ENCODE peak calls at places on chromosomes 2 and 18, in four cellular contexts. N, X, J and F are unnamed samples.

GRCh38 chr2:161913865-161914264 is 160.2 kb downstream of the DPP4 start:
- DNase-seq in N (peak), X (no peak), J (no peak), F (peak)

GRCh38 chr2:50538137-50538536 is 493.8 kb downstream of the NRXN1 start:
- DNase-seq in N (no peak), X (no peak), J (no peak), F (no peak)

GRCh38 chr18:61953161-61953560 is 60.4 kb upstream of the RNF152 start:
- DNase-seq in N (no peak), X (no peak), J (no peak), F (no peak)

GRCh38 chr2:1072258-1072657 is 121.6 kb downstream of the SNTG2 start:
- DNase-seq in N (no peak), X (no peak), J (no peak), F (no peak)

GRCh38 chr2:64359892-64360657 is 93.9 kb upstream of the LGALSL start:
- DNase-seq in N (peak), X (peak), J (peak), F (peak)

GRCh38 chr2:11012131-11012693 is 100.5 kb downstream of the KCNF1 start:
- DNase-seq in N (no peak), X (no peak), J (no peak), F (no peak)

GRCh38 chr2:118388771-118389170 is 300.5 kb downstream of the INSIG2 start:
- DNase-seq in N (peak), X (no peak), J (no peak), F (peak)

GRCh38 chr2:113700186-113700841 is 56.1 kb downstream of the SLC35F5 start:
- DNase-seq in N (no peak), X (peak), J (no peak), F (no peak)

GRCh38 chr2:96097951-96098823 is 18.2 kb downstream of the ADRA2B start:
- DNase-seq in N (no peak), X (no peak), J (no peak), F (no peak)

GRCh38 chr2:197708331-197708730 is 3.2 kb downstream of the MARS2 start:
- DNase-seq in N (peak), X (no peak), J (no peak), F (peak)

GRCh38 chr2:4869154-4869553 is 823.0 kb upstream of the SOX11 start:
- DNase-seq in N (no peak), X (no peak), J (no peak), F (no peak)

GRCh38 chr18:48326901-48327675 is 82.1 kb downstream of the ZBTB7C start:
- DNase-seq in N (peak), X (no peak), J (no peak), F (no peak)

GRCh38 chr2:144162652-144163051 is 357.3 kb downstream of the ZEB2 start:
- DNase-seq in N (no peak), X (no peak), J (peak), F (no peak)

GRCh38 chr2:109382946-109383345 is 230.8 kb downstream of the SEPTIN10 start:
- DNase-seq in N (peak), X (peak), J (peak), F (peak)

GRCh38 chr2:142603761-142604160 is 273.7 kb upstream of the KYNU start:
- DNase-seq in N (no peak), X (no peak), J (no peak), F (no peak)

GRCh38 chr18:8218263-8218662 is 391.0 kb upstream of the RAB12 start:
- DNase-seq in N (no peak), X (no peak), J (no peak), F (no peak)

GRCh38 chr2:174334278-174334715 is 457 bp upstream of the SP9 start:
- DNase-seq in N (no peak), X (no peak), J (no peak), F (no peak)

GRCh38 chr2:37283207-37283606 is 41.4 kb downstream of the PRKD3 start:
- DNase-seq in N (peak), X (no peak), J (no peak), F (peak)

GRCh38 chr2:96950391-96951124 is 35.8 kb downstream of the FAM178B start:
- DNase-seq in N (no peak), X (no peak), J (no peak), F (no peak)

GRCh38 chr2:189014426-189015138 is 40.4 kb downstream of the COL3A1 start:
- DNase-seq in N (peak), X (no peak), J (no peak), F (no peak)

GRCh38 chr2:115400940-115401339 is 958.5 kb downstream of the DPP10 start:
- DNase-seq in N (no peak), X (no peak), J (no peak), F (no peak)

GRCh38 chr2:70937866-70938579 is 2.3 kb downstream of the ATP6V1B1 start:
- DNase-seq in N (no peak), X (no peak), J (no peak), F (no peak)

GRCh38 chr2:14903709-14904374 is 271.3 kb downstream of the LRATD1 start:
- DNase-seq in N (peak), X (peak), J (peak), F (no peak)

GRCh38 chr2:42844901-42845685 is 52.7 kb upstream of the HAAO start:
- DNase-seq in N (peak), X (no peak), J (peak), F (peak)

GRCh38 chr2:181466661-181467576 is 9.7 kb downstream of the ITGA4 start:
- DNase-seq in N (peak), X (peak), J (peak), F (no peak)

GRCh38 chr2:66439291-66440010 is 4.5 kb downstream of the MEIS1 start:
- DNase-seq in N (peak), X (peak), J (no peak), F (no peak)
- H3K4me3 ChIP-seq in N (peak), X (peak), J (peak), F (peak)

DNA sequence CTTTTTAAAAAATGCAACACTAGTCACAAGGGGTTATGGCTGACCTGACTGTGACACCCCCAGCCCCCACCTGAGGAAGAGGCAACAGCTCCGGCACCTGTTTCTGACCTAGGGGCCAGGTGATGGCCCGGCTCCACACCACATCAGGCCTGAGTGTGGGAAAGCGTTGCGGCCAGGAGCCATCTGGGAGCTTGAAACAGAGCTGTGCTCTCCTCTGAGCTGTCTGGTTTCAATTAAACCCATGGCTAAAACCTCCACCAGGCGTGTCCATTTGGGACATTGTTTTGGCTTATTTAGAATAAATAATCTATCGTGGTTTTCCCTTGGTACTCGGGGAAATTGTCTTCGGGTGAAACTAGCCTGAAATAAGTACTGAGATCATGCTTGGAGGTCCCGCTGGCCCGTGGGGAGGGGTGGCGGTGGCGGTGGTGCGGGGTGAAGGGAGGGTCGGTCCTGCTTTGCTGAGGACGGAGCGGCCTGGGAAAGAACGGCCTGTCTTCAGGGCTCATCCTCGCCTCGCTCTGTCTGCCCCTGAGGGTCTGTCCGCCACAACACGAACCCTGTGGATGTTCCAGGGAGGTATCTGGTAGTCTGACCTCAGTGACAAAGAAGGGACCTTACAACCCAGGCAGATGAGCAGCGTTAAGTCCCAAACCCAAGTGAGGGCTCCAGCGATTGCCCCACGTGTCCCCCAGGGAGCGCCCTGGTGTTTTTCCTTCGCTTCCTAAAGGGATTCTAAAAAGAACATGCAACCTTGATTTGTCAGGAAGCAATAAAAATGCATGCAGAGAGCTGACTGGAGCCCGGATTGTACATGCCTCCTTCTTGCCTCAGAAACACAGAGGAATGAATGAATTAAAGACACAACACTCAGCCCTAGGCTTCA is 58.7 kb downstream of the IL1RL2 start:
- DNase-seq in N (peak), X (peak), J (no peak), F (no peak)
- H3K4me3 ChIP-seq in N (no peak), X (no peak), J (no peak), F (no peak)

GRCh38 chr18:50306944-50307343 is 19.5 kb upstream of the CXXC1 start:
- DNase-seq in N (peak), X (no peak), J (no peak), F (no peak)
- H3K4me3 ChIP-seq in N (peak), X (peak), J (no peak), F (peak)

GRCh38 chr2:136118819-136119716 is 1.1 kb upstream of the CXCR4 start:
- DNase-seq in N (no peak), X (peak), J (peak), F (no peak)
- H3K4me3 ChIP-seq in N (no peak), X (peak), J (peak), F (peak)

GRCh38 chr2:196592912-196593881 is 46.3 kb upstream of the CCDC150 start:
- DNase-seq in N (peak), X (peak), J (no peak), F (no peak)

GRCh38 chr2:196590286-196590685 is 49.2 kb upstream of the CCDC150 start:
- DNase-seq in N (no peak), X (no peak), J (no peak), F (no peak)

GRCh38 chr2:196592331-196592911 is 47.1 kb upstream of the CCDC150 start:
- DNase-seq in N (peak), X (peak), J (no peak), F (no peak)

GRCh38 chr2:196591004-196591403 is 48.5 kb upstream of the CCDC150 start:
- DNase-seq in N (no peak), X (no peak), J (no peak), F (no peak)

DNA sequence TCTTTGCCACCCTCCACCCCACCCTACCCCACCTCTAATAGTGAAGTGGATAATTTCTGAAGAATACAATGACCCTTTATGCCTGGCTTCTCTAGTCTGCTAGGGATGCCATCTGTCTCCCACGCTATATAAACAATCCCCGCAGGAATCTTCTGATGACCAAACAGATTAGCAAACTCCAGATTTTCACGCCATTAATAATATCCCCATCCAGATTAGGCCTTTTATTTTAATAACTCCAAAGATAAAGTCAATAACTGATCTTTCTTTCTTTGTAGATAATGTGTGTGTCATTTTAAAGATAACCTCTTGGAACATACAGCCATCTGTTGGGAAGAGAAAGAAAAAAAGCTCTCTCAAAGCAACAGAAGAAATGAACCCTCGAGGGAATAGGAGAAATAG is 47.9 kb upstream of the CCDC150 start:
- DNase-seq in N (no peak), X (no peak), J (no peak), F (no peak)
- H3K4me3 ChIP-seq in N (no peak), X (peak), J (no peak), F (no peak)